ENCODE peak calls at places on chromosomes 13 and 19, in six cellular contexts. V, F, B, D, S and I are unnamed samples.

GRCh38 chr19:9996541-9996940 is 13.8 kb downstream of the COL5A3 start:
- DNase-seq in F (no peak), B (no peak), D (no peak), V (peak; percentile 34), S (no peak), I (no peak)

GRCh38 chr13:114110091-114110829 is 22.2 kb downstream of the RASA3 start:
- DNase-seq in D (peak; percentile 66), V (no peak), B (no peak), S (no peak), F (peak; percentile 76), I (no peak)

GRCh38 chr13:92716749-92717148 is 509.9 kb upstream of the GPC6 start:
- DNase-seq in S (peak; percentile 5), V (peak; percentile 9), D (no peak), F (no peak), B (no peak), I (no peak)

GRCh38 chr13:21058361-21058760 is 3.0 kb downstream of the LATS2 start:
- DNase-seq in F (no peak), B (no peak), S (no peak), V (no peak), D (no peak), I (no peak)

GRCh38 chr13:57633141-57633949 is 1.8 kb downstream of the PCDH17 start:
- DNase-seq in B (no peak), V (peak; percentile 29), F (no peak), D (peak; percentile 82), S (no peak), I (no peak)

GRCh38 chr13:109744512-109745051 is 41.8 kb downstream of the IRS2 start:
- DNase-seq in S (peak; percentile 67), B (no peak), F (no peak), V (peak; percentile 41), D (no peak), I (peak; percentile 45)

GRCh38 chr19:30393046-30393445 is 20.9 kb downstream of the ZNF536 start:
- DNase-seq in B (no peak), S (no peak), D (no peak), V (no peak), F (no peak), I (no peak)

GRCh38 chr19:49921871-49922755 is 6.9 kb upstream of the ATF5 start:
- DNase-seq in B (no peak), D (no peak), S (no peak), F (no peak), V (peak; percentile 47), I (no peak)

GRCh38 chr19:40605201-40605971 is 4.2 kb downstream of the LTBP4 start:
- DNase-seq in D (peak; percentile 88), S (no peak), F (peak; percentile 84), V (peak; percentile 51), B (peak; percentile 78), I (peak; percentile 96)

GRCh38 chr19:49155830-49156346 is 692 bp upstream of the HRC start:
- DNase-seq in V (no peak), B (no peak), S (no peak), D (no peak), F (no peak), I (no peak)

GRCh38 chr13:53068841-53069520 is 40.4 kb downstream of the OLFM4 start:
- DNase-seq in V (no peak), B (no peak), F (no peak), S (no peak), D (no peak), I (peak; percentile 11)

GRCh38 chr13:37995052-37995451 is 125.5 kb upstream of the TRPC4 start:
- DNase-seq in S (no peak), V (peak; percentile 16), D (no peak), F (no peak), B (no peak), I (no peak)

GRCh38 chr19:55600336-55601028 is 394 bp downstream of the ZNF524 start:
- DNase-seq in V (peak; percentile 42), F (no peak), S (no peak), D (peak; percentile 83), B (no peak), I (no peak)

GRCh38 chr13:51584731-51585191 is 499 bp downstream of the WDFY2 start:
- DNase-seq in B (peak; percentile 23), D (no peak), V (peak; percentile 34), S (peak; percentile 28), F (no peak), I (peak; percentile 80)

GRCh38 chr13:93559718-93560117 is 333.1 kb downstream of the GPC6 start:
- DNase-seq in S (no peak), B (no peak), F (no peak), V (peak; percentile 88), D (no peak), I (no peak)

GRCh38 chr13:101869553-101869952 is 417.1 kb downstream of the ITGBL1 start:
- DNase-seq in F (no peak), V (no peak), D (no peak), B (no peak), S (no peak), I (no peak)
- H3K4me3 ChIP-seq in F (no peak overlapping the region), V (no peak overlapping the region), D (no peak overlapping the region), B (no peak overlapping the region), S (no peak overlapping the region), I (no peak overlapping the region)

DNA sequence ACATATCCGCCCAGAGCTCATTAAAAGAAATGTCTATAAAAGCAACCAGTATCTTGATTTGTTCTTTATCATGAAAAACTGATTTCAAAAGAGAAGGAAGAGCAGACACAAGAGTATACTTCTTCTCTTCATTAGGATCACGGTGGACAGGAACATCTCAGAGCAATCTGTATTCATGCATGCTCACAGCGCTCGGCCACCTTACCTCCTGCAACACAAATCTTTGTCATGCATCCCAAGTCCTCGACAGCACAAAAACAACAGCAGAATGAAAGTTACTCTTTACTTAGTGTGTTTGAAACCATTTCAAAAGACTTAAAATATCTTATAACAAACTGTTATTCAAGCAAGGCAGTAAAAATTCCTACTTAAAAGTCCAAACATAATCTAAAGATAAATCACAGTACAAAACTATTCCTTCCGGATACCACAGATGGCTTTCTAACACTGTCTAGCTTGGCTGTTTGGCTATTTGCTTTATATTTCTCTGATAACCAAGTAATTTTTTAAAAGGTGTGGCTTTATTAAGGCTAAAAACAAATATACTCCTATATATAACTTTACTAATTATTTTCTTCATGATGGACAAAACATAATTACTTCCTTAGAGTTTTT is 174.5 kb downstream of the TBC1D4 start:
- DNase-seq in F (no peak), S (no peak), B (no peak), D (no peak), V (peak; percentile 14), I (no peak)
- H3K4me1 ChIP-seq in F (peaks cover 28% of the 10 kb centered on the region), S (no peaks in the 10 kb centered on the region), B (no peaks in the 10 kb centered on the region), D (no peaks in the 10 kb centered on the region), V (no peaks in the 10 kb centered on the region), I (no peaks in the 10 kb centered on the region)

GRCh38 chr19:861756-862528 is 2.5 kb downstream of the CFD start:
- DNase-seq in S (no peak), V (no peak), D (no peak), F (peak; percentile 53), B (peak; percentile 63), I (peak; percentile 67)

GRCh38 chr19:862529-863304 is 3.3 kb downstream of the CFD start:
- DNase-seq in D (peak; percentile 80), B (no peak), S (peak; percentile 64), V (no peak), F (peak; percentile 82), I (peak; percentile 60)

GRCh38 chr19:860481-861098 is 1.1 kb downstream of the CFD start:
- DNase-seq in V (peak; percentile 26), F (peak; percentile 62), S (peak; percentile 66), B (peak; percentile 73), D (peak; percentile 84), I (peak; percentile 60)

GRCh38 chr19:861099-861755 is 1.8 kb downstream of the CFD start:
- DNase-seq in B (no peak), F (no peak), S (no peak), V (no peak), D (no peak), I (no peak)

GRCh38 chr19:863305-863620 is 3.8 kb downstream of the CFD start:
- DNase-seq in B (no peak), F (no peak), D (no peak), V (no peak), S (no peak), I (no peak)
- H3K27ac ChIP-seq in B (no peak overlapping the region), F (no peak overlapping the region), D (no peak overlapping the region), V (no peak overlapping the region), S (no peak overlapping the region), I (no peak overlapping the region)

DNA sequence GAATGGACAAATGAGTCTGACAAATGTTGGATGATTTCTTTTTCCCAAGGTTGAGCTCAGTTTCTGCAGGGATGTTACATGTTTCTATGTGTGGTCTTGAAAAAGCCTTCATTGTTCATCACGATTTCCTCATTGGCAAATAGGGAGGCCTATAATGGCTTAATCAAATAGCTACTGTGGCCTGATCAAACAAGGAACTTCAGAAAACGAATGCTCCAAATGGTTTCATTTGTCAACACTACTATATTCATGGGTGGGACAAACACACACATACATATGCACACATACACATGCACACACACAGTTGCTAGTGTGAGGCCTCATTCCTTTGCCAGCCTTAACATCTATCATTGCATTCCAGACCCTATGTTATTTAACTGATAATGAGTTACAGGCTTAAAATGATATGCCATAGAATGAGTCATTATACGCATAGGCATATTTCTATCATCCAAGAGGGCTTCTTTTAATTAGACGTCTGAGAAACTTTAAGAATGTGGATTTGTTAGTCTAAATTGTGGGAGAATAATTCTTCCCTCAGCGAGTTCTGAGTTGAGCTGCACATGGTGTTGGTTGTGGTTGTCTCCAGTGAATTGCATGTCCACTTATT is 140.2 kb downstream of the KLF5 start:
- DNase-seq in D (no peak), S (no peak), V (no peak), F (no peak), B (no peak), I (peak; percentile 40)
- H3K4me3 ChIP-seq in D (no peak overlapping the region), S (no peak overlapping the region), V (no peak overlapping the region), F (no peak overlapping the region), B (no peak overlapping the region), I (no peak overlapping the region)

GRCh38 chr19:28940751-28941500 is 272.0 kb downstream of the UQCRFS1 start:
- DNase-seq in D (no peak), S (no peak), B (no peak), F (no peak), V (no peak), I (no peak)

GRCh38 chr19:28943651-28944050 is 269.3 kb downstream of the UQCRFS1 start:
- DNase-seq in B (no peak), F (no peak), V (no peak), S (no peak), D (no peak), I (no peak)

DNA sequence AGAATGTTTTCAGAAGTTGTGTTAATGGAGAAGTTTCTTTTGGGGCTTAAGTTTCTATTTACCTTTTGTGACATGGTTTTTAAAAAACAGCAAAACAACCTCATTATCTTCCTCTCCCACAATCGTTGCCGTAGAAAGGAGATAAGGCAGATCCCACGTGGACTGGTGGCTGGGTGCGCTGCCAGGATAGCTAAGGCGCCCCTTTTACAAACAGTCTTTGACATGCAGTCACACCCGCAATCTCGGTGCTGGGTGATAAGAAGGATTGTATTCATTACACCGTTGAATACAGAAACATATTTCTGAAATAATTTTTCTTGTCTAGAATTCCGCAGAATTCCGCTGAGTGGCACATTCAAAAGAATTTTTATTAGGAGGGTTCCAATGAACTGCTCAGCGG is 271.1 kb downstream of the UQCRFS1 start:
- DNase-seq in V (no peak), B (no peak), D (no peak), S (no peak), F (no peak), I (peak; percentile 8)
- H3K4me1 ChIP-seq in V (peaks cover 2% of the 10 kb centered on the region), B (no peaks in the 10 kb centered on the region), D (no peaks in the 10 kb centered on the region), S (no peaks in the 10 kb centered on the region), F (no peaks in the 10 kb centered on the region), I (no peaks in the 10 kb centered on the region)

DNA sequence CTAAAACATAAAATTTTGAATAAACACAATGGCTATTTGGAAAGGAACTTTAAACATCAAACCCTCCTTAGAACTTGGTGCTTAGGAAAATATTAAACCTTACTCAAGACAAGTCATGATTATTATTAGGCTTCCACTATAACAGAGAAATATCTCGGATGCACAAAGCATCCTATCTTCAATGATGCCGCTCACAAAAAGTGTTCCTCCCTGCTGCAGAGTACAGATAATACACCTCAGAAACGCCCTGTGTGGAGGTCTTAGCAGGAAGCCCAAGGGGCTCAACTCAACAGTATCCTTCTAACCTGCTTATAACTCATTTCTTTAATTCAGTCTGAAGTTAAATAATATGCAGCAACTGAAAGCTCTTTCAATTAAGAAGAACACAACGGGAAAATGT is 12.2 kb downstream of the ELF1 start:
- DNase-seq in S (no peak), B (no peak), D (no peak), V (no peak), F (no peak), I (no peak)
- H3K27ac ChIP-seq in S (no peak overlapping the region), B (no peak overlapping the region), D (no peak overlapping the region), V (no peak overlapping the region), F (peak overlapping the region; percentile 80), I (peak overlapping the region; percentile 20)